ENCODE peak calls at places on chromosomes 12 and 14, in four cellular contexts. U, B, M and X are unnamed samples.

GRCh38 chr14:89340200-89340667 is 76.8 kb downstream of the FOXN3 start:
- DNase-seq in U (no peak), B (peak), M (no peak), X (peak)

GRCh38 chr14:21734457-21735074 is 60.9 kb upstream of the OR4E1 start:
- DNase-seq in U (no peak), B (peak), M (no peak), X (no peak)

GRCh38 chr12:57430117-57430930 is 519 bp downstream of the R3HDM2 start:
- DNase-seq in U (no peak), B (peak), M (peak), X (peak)

GRCh38 chr14:29637406-29637805 is 290.2 kb downstream of the PRKD1 start:
- DNase-seq in U (no peak), B (peak), M (no peak), X (peak)

GRCh38 chr12:111067498-111067897 is 147.1 kb upstream of the MYL2 start:
- DNase-seq in U (no peak), B (no peak), M (no peak), X (no peak)

GRCh38 chr12:4274396-4274959 is 916 bp downstream of the CCND2 start:
- DNase-seq in U (no peak), B (no peak), M (no peak), X (no peak)

GRCh38 chr12:123024819-123025391 is 44.4 kb downstream of the ARL6IP4 start:
- DNase-seq in U (no peak), B (peak), M (no peak), X (peak)

GRCh38 chr14:71985538-71986234 is 53.5 kb downstream of the RGS6 start:
- DNase-seq in U (no peak), B (peak), M (no peak), X (no peak)